ENCODE peak calls at places on chromosomes 16 and 17, in five cellular contexts. C, O, J, E and H are unnamed samples.

GRCh38 chr17:41835214-41835799 is 725 bp downstream of the NT5C3B start:
- DNase-seq in C (no peak), O (no peak), J (peak; percentile 47), E (no peak), H (no peak)

GRCh38 chr17:45382982-45383381 is 49.7 kb downstream of the ARHGAP27 start:
- DNase-seq in C (no peak), O (no peak), J (no peak), E (no peak), H (no peak)

GRCh38 chr17:11671151-11671550 is 72.9 kb downstream of the DNAH9 start:
- DNase-seq in C (no peak), O (no peak), J (peak; percentile 5), E (no peak), H (no peak)

GRCh38 chr17:740240-741055 is 8.1 kb downstream of the TLCD3A start:
- DNase-seq in C (no peak), O (no peak), J (peak; percentile 86), E (no peak), H (no peak)

GRCh38 chr17:1455291-1455747 is 713 bp downstream of the CRK start:
- DNase-seq in C (peak; percentile 85), O (peak; percentile 68), J (peak; percentile 61), E (peak; percentile 62), H (peak; percentile 68)

GRCh38 chr16:11621920-11622651 is 35.4 kb upstream of the LITAF start:
- DNase-seq in C (peak; percentile 56), O (no peak), J (no peak), E (no peak), H (no peak)

GRCh38 chr16:70805380-70805779 is 4.4 kb upstream of the VAC14 start:
- DNase-seq in C (no peak), O (no peak), J (no peak), E (no peak), H (no peak)

GRCh38 chr17:43578699-43579569 is 32.8 kb upstream of the ETV4 start:
- DNase-seq in C (peak; percentile 48), O (no peak), J (no peak), E (peak; percentile 46), H (peak; percentile 85)

GRCh38 chr17:9676084-9676483 is 30.8 kb downstream of the USP43 start:
- DNase-seq in C (no peak), O (no peak), J (peak; percentile 18), E (peak; percentile 8), H (no peak)

GRCh38 chr16:88402551-88402950 is 19.8 kb downstream of the ZNF469 start:
- DNase-seq in C (no peak), O (no peak), J (no peak), E (no peak), H (no peak)

GRCh38 chr16:50610331-50611262 is 62.4 kb downstream of the NKD1 start:
- DNase-seq in C (no peak), O (peak; percentile 6), J (no peak), E (no peak), H (no peak)
- TF ChIP-seq MAX in C (no peak), O (no peak), J (no peak), E (no peak), H (no peak)

DNA sequence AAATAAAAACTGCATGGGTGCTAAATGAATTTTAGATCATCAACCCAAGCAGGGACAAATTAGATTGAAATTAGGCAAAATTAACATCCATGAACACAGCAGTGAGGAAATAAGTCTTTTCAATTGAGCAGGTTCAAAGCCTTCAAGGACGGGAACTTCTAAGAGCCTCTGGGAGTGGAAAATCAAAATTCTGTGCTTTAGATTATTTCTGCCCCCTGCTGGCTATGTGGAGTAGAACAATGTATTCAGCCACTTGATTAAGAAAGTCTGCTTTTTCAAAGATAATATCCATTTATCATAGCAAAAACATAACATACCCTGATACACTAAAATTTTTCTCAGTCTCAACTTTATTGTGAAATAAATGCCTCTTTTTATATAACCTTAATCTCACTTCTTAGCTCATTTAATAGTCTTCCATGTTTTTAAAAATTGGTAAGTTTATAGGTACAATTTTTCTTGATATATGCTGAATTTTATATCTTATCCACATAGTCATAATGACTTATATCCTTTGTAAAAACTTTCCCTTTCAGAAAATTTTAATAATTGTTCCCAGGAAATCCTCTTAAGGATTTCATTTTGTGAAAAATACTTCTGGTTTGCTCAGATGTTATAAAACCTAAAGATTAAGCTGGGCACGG is 28.1 kb upstream of the NOL11 start:
- DNase-seq in C (peak; percentile 77), O (peak; percentile 65), J (peak; percentile 69), E (peak; percentile 58), H (peak; percentile 76)
- TF ChIP-seq MAX in C (no peak), O (no peak), J (no peak), E (no peak), H (no peak)

GRCh38 chr16:55325458-55326109 is 1.6 kb downstream of the IRX6 start:
- DNase-seq in C (no peak), O (no peak), J (no peak), E (no peak), H (no peak)
- TF ChIP-seq MAX in C (no peak), O (no peak), J (no peak), E (no peak), H (no peak)

DNA sequence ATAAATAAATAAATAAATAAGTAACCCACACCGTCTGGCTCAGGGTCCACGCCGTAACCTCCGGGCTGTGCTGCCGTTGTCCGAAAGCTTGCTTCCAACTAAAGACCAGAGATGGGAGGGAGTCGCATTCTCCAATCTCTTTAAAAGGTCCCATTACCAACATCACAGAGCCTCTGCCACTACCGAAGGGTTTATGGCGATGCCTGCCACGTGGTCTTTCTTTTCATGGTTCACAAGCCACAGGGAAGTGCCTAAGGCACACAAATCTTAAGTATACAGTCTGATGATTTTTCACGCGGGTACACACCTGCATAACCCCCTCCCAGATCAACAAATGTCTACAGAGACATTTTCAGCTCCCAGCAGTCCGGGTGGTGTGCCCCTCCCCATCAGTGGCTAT is 1.4 kb downstream of the COTL1 start:
- DNase-seq in C (no peak), O (no peak), J (no peak), E (no peak), H (peak; percentile 22)
- TF ChIP-seq MAX in C (peak; percentile 79), O (peak; percentile 21), J (peak; percentile 73), E (no peak), H (peak; percentile 54)

DNA sequence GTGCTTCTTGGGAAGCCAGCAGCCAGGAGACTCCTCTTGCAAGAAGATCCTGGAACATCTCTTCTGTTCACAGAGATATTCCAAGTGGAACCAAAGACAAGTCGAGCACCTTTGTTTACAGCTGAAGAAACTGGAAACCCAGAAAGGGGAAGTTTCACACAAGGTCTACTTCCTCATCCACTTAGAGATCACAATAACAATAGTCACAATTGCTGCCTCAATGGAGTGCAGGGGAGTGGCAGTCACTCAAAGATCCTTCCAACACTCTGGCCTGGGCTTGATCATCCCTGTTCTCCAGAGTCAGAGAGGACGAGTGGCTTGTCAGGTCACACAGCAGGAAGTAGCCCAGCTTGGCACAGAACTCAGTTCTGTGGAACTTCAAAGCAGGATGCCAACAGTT is 46.9 kb upstream of the SIAH1 start:
- DNase-seq in C (no peak), O (no peak), J (peak; percentile 85), E (no peak), H (no peak)
- TF ChIP-seq MAX in C (no peak), O (no peak), J (no peak), E (no peak), H (no peak)

GRCh38 chr17:55263565-55264272 is 1.0 kb upstream of the HLF start:
- DNase-seq in C (peak; percentile 52), O (no peak), J (no peak), E (no peak), H (no peak)

GRCh38 chr17:55265434-55266021 is 768 bp downstream of the HLF start:
- DNase-seq in C (peak; percentile 82), O (no peak), J (no peak), E (no peak), H (no peak)

GRCh38 chr17:55264273-55264639 is 504 bp upstream of the HLF start:
- DNase-seq in C (peak; percentile 62), O (no peak), J (no peak), E (no peak), H (no peak)

GRCh38 chr17:55266051-55266957 is 1.5 kb downstream of the HLF start:
- DNase-seq in C (peak; percentile 43), O (no peak), J (no peak), E (peak; percentile 64), H (no peak)

DNA sequence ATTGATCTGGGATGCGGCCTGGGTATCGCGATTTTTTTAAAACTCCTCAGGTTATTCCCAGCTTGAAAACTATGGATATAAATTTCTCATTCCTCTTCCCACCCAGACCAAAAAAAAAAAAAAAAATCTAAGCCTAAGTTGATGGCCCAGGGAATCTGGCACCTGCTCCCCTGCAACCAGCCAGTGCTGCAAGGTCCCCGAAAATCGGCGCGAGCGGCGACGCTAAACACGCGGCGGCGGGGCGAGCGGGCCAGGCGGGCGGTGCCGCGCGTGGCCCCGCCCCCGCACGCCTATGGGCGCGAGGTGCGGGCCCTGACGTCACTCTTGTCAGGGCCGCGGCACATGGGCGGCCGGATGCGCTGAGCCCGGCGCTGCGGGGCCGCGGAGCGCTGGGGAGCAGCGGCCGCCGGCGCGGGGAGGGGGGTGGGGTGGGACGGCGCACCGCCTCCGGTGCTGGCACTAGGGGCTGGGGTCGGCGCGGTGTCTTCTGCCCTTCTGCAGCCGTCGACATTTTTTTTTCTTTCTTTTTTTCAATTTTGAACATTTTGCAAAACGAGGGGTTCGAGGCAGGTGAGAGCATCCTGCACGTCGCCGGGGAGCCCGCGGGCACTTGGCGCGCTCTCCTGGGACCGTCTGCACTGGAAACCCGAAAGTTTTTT is at the start of gene HLF:
- DNase-seq in C (peak; percentile 100), O (peak; percentile 88), J (no peak), E (peak; percentile 76), H (peak; percentile 52)
- TF ChIP-seq MAX in C (peak; percentile 93), O (peak; percentile 93), J (no peak), E (peak; percentile 97), H (peak; percentile 27)

GRCh38 chr17:67018429-67019125 is 25.8 kb upstream of the CACNG1 start:
- DNase-seq in C (peak; percentile 75), O (no peak), J (no peak), E (no peak), H (no peak)

GRCh38 chr17:67019126-67019507 is 25.2 kb upstream of the CACNG1 start:
- DNase-seq in C (peak; percentile 60), O (no peak), J (no peak), E (no peak), H (no peak)

GRCh38 chr17:67016039-67016762 is 28.2 kb upstream of the CACNG1 start:
- DNase-seq in C (no peak), O (peak; percentile 34), J (no peak), E (peak; percentile 14), H (no peak)

GRCh38 chr17:67019809-67020208 is 24.5 kb upstream of the CACNG1 start:
- DNase-seq in C (no peak), O (no peak), J (no peak), E (no peak), H (no peak)

DNA sequence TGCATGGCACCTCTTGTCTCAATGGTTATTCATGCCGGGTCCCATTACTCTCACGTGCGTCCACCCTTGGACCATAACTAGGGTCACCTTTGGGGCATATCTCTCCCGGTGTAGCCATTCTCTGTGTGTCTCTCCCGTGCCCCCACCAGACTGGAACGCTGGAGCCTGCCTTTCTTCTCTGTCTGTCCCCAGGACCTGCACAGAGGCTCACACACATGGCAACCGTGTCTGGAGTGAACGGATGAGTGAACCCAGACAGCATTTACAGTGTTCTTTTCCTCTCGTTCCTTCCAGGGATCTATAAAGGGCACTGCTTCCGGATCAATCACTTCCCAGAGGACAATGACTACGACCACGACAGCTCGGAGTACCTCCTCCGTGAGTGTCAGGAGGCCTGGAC is 26.5 kb upstream of the CACNG1 start:
- DNase-seq in C (no peak), O (no peak), J (no peak), E (no peak), H (no peak)
- TF ChIP-seq MAX in C (no peak), O (no peak), J (no peak), E (no peak), H (no peak)